ENCODE peak calls at places on chromosomes 16 and 17, in ten cellular contexts. H, Y, M, B, W, C, R, G, O and S are unnamed samples.

GRCh38 chr16:29990883-29991570 is 4.4 kb downstream of the HIRIP3 start:
- DNase-seq in H (no peak), Y (no peak), M (no peak), B (no peak), W (no peak), C (no peak), R (no peak), G (no peak), O (no peak), S (no peak)

GRCh38 chr16:48613061-48613957 is 3.3 kb upstream of the N4BP1 start:
- DNase-seq in H (no peak), Y (no peak), M (no peak), B (peak), W (peak), C (peak), R (peak), G (peak), O (no peak), S (no peak)

GRCh38 chr17:46090871-46091270 is 91.8 kb downstream of the STH start:
- DNase-seq in H (no peak), Y (no peak), M (no peak), B (no peak), W (no peak), C (no peak), R (no peak), G (no peak), O (no peak), S (no peak)

GRCh38 chr16:11734653-11735043 is 8.0 kb downstream of the TXNDC11 start:
- DNase-seq in H (no peak), Y (no peak), M (no peak), B (no peak), W (no peak), C (no peak), R (no peak), G (no peak), O (no peak), S (no peak)

GRCh38 chr16:15948532-15949209 is 745 bp upstream of the ABCC1 start:
- DNase-seq in H (no peak), Y (peak), M (no peak), B (no peak), W (no peak), C (peak), R (no peak), G (peak), O (no peak), S (no peak)

GRCh38 chr16:13231365-13231764 is 330.0 kb downstream of the SHISA9 start:
- DNase-seq in H (no peak), Y (no peak), M (no peak), B (no peak), W (no peak), C (no peak), R (peak), G (no peak), O (no peak), S (peak)

GRCh38 chr16:81185416-81185815 is 53.1 kb upstream of the BCO1 start:
- DNase-seq in H (no peak), Y (no peak), M (peak), B (no peak), W (no peak), C (no peak), R (no peak), G (no peak), O (no peak), S (no peak)

GRCh38 chr16:47046726-47047602 is 73.5 kb upstream of the DNAJA2 start:
- DNase-seq in H (no peak), Y (no peak), M (no peak), B (no peak), W (no peak), C (no peak), R (no peak), G (peak), O (no peak), S (no peak)

GRCh38 chr16:10877472-10877946 is 507 bp downstream of the CIITA start:
- DNase-seq in H (no peak), Y (no peak), M (no peak), B (no peak), W (no peak), C (peak), R (no peak), G (peak), O (no peak), S (no peak)

GRCh38 chr16:53768593-53768992 is 64.6 kb downstream of the FTO start:
- DNase-seq in H (peak), Y (no peak), M (no peak), B (peak), W (peak), C (no peak), R (no peak), G (no peak), O (peak), S (no peak)

GRCh38 chr17:44933824-44934744 is 13.5 kb downstream of the KIF18B start:
- DNase-seq in H (no peak), Y (no peak), M (no peak), B (no peak), W (no peak), C (no peak), R (peak), G (no peak), O (no peak), S (no peak)

DNA sequence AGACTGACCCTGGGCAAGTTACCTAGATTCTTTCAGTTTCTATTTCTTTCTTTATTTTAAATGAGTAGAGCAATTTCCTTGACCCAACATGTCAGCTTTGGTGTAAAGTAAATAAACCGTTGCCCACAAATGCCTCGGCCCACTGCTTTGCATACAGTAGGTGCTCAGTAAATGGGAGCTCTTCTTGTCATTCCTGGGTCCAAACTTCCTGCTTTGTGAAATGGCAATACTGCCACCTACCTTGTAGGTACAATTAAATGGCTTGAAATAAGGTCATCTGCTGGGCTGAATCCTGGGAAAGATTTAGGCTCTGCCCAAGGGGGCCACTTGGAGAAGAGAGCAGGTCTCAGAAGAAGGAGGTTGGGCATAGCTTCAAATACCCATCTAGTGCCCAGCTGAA is 253.0 kb downstream of the HS3ST3B1 start:
- DNase-seq in H (no peak), Y (no peak), M (no peak), B (no peak), W (no peak), C (no peak), R (no peak), G (no peak), O (no peak), S (no peak)
- TF ChIP-seq CTCF in H (no peak), Y (no peak), M (no peak), B (no peak), W (no peak), C (no peak), R (peak), G (no peak), O (no peak), S (no peak)

GRCh38 chr16:68237243-68238028 is 1.5 kb upstream of the ESRP2 start:
- DNase-seq in H (peak), Y (peak), M (peak), B (peak), W (peak), C (peak), R (peak), G (peak), O (peak), S (peak)
- H3K4me3 ChIP-seq in H (peak), Y (peak), M (peak), B (peak), W (peak), C (peak), R (peak), G (peak), O (peak), S (peak)

DNA sequence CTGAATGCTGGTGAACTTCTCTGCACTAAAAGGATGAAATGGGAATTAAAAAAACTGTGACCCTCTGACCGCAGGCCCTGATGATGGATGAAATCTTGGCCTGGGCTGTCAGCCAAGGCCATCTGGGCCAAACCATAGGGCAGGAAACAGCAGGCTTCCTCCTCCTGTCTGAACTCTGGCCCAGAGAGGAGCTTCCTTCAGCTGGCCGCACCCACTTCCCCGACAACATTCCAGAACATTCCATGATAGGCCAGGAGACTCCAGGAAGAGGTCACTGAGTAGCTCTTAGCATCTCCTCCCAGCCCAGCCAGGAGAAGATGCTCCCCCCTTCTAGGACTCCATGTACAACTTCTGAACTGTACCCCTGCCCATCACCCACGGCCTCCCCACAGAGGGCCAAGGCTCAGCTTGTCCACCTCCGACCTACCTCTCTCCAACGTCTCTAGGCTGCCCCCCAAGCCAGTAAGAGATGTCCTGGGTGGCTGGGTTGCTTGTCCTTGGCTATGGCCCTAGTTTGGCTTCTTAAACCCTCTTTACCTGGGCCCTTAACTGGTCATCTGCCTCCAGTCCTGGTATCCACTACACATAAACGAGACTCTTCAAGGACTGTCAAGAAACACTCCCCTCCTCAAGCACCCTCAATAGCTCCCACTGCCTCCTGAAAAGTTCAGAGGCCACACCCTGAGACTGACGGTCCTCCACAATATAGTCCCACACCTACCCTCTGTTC is 1.7 kb downstream of the RPH3AL start:
- DNase-seq in H (no peak), Y (peak), M (no peak), B (no peak), W (no peak), C (peak), R (peak), G (no peak), O (peak), S (peak)
- TF ChIP-seq CTCF in H (no peak), Y (no peak), M (no peak), B (no peak), W (no peak), C (no peak), R (no peak), G (no peak), O (no peak), S (no peak)

GRCh38 chr17:6686026-6686425 is 27.1 kb downstream of the SLC13A5 start:
- DNase-seq in H (no peak), Y (no peak), M (no peak), B (no peak), W (no peak), C (no peak), R (no peak), G (no peak), O (no peak), S (no peak)

GRCh38 chr17:6684460-6684783 is 28.7 kb downstream of the SLC13A5 start:
- DNase-seq in H (no peak), Y (no peak), M (no peak), B (no peak), W (no peak), C (no peak), R (peak), G (no peak), O (no peak), S (no peak)

GRCh38 chr17:6684881-6685767 is 28.0 kb downstream of the SLC13A5 start:
- DNase-seq in H (no peak), Y (no peak), M (no peak), B (no peak), W (no peak), C (no peak), R (peak), G (no peak), O (no peak), S (no peak)

GRCh38 chr17:6690641-6691040 is 22.5 kb downstream of the SLC13A5 start:
- DNase-seq in H (no peak), Y (no peak), M (no peak), B (no peak), W (no peak), C (no peak), R (no peak), G (no peak), O (no peak), S (no peak)

DNA sequence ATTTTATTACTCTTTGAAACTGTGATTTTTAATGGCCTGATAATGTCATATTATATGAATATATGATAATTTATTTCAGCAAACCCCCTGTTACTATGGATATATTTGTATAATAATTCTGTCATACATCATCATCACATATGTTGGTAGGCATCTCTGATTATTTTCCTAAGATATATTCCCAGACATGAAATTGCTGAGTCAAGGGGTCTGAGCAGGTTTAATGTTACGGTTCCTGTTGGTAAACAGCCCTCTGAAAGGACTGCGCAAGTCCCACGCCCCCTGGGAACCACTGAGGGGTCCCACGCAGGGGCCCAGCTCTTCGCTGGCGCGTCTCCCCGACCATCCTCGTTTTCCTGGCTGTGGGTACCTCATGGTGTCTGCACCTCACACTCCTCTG is 24.2 kb downstream of the SLC13A5 start:
- DNase-seq in H (no peak), Y (no peak), M (no peak), B (no peak), W (no peak), C (no peak), R (no peak), G (no peak), O (no peak), S (no peak)
- H3K4me3 ChIP-seq in H (no peak), Y (no peak), M (no peak), B (no peak), W (no peak), C (no peak), R (no peak), G (no peak), O (no peak), S (no peak)

GRCh38 chr17:3447625-3448024 is 14.0 kb upstream of the OR1E2 start:
- DNase-seq in H (no peak), Y (no peak), M (no peak), B (no peak), W (no peak), C (no peak), R (peak), G (peak), O (no peak), S (no peak)
- TF ChIP-seq CTCF in H (no peak), Y (no peak), M (no peak), B (peak), W (no peak), C (no peak), R (peak), G (peak), O (no peak), S (peak)

GRCh38 chr17:21458036-21458435 is 81.9 kb downstream of the KCNJ12 start:
- DNase-seq in H (no peak), Y (no peak), M (no peak), B (no peak), W (no peak), C (no peak), R (peak), G (no peak), O (no peak), S (no peak)
- H3K4me3 ChIP-seq in H (no peak), Y (no peak), M (no peak), B (no peak), W (no peak), C (no peak), R (no peak), G (no peak), O (no peak), S (no peak)

GRCh38 chr17:8409966-8410881 is 12.6 kb upstream of the RNF222 start:
- DNase-seq in H (peak), Y (peak), M (peak), B (peak), W (peak), C (peak), R (peak), G (peak), O (peak), S (no peak)
- TF ChIP-seq CTCF in H (peak), Y (peak), M (peak), B (peak), W (peak), C (peak), R (peak), G (peak), O (peak), S (peak)

GRCh38 chr17:41740506-41740905 is 6.1 kb upstream of the HAP1 start:
- DNase-seq in H (no peak), Y (no peak), M (no peak), B (no peak), W (no peak), C (no peak), R (no peak), G (no peak), O (no peak), S (no peak)
- H3K4me3 ChIP-seq in H (no peak), Y (no peak), M (no peak), B (no peak), W (no peak), C (no peak), R (no peak), G (no peak), O (no peak), S (no peak)

GRCh38 chr16:23506606-23506994 is 3.7 kb downstream of the GGA2 start:
- DNase-seq in H (no peak), Y (no peak), M (no peak), B (no peak), W (no peak), C (peak), R (no peak), G (peak), O (no peak), S (no peak)

GRCh38 chr16:23504076-23504452 is 6.2 kb downstream of the GGA2 start:
- DNase-seq in H (peak), Y (peak), M (no peak), B (peak), W (no peak), C (no peak), R (no peak), G (peak), O (no peak), S (peak)

GRCh38 chr16:23505180-23505665 is 5.1 kb downstream of the GGA2 start:
- DNase-seq in H (no peak), Y (no peak), M (no peak), B (no peak), W (no peak), C (no peak), R (no peak), G (no peak), O (no peak), S (peak)

GRCh38 chr16:23504453-23505179 is 5.7 kb downstream of the GGA2 start:
- DNase-seq in H (peak), Y (peak), M (peak), B (peak), W (peak), C (peak), R (peak), G (peak), O (peak), S (peak)

DNA sequence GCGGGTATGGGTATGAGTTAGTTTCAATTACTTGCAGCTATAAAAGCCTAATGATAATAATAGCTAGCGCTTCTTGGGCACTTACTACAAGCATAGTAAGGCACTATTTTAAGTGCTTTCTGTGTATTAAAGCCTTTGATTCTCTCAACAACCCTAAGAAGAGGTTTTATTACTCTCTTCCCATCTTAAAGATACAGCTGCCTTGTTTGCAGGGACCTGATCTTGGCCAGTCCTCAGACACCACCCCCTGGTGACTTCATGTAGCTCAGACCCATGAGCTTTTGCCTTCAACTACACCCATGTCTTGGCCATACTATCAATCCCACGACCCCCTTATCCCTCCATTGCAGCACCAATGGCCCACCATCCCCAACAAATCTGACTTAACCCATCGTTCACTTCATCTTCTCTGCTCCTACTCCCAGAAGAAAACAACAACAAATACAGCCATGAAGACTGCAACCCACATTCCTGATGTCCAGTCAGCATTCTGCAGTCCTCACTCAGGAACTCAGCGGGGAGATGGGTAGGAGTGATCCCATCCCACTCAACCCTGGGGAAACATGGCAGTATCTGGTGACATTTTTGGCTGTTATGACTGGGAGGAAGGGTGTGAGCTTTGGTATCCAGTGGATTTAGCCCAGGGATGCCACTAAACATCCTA is 4.2 kb downstream of the GGA2 start:
- DNase-seq in H (peak), Y (no peak), M (no peak), B (peak), W (no peak), C (no peak), R (no peak), G (peak), O (no peak), S (peak)
- TF ChIP-seq CTCF in H (no peak), Y (peak), M (no peak), B (peak), W (no peak), C (no peak), R (no peak), G (no peak), O (no peak), S (peak)